ENCODE peak calls at places on chromosome 7, in four cellular contexts. E, H, X and M are unnamed samples.

GRCh38 chr7:71548746-71549145 is 416.8 kb downstream of the GALNT17 start:
- DNase-seq in E (no peak), H (no peak), X (no peak), M (no peak)

GRCh38 chr7:101250324-101250723 is 5.4 kb upstream of the FIS1 start:
- DNase-seq in E (no peak), H (no peak), X (no peak), M (no peak)

GRCh38 chr7:16422100-16422430 is 727 bp upstream of the CRPPA start:
- DNase-seq in E (no peak), H (no peak), X (no peak), M (no peak)

GRCh38 chr7:99359465-99360154 is 14.9 kb upstream of the ARPC1B start:
- DNase-seq in E (no peak), H (no peak), X (no peak), M (no peak)

GRCh38 chr7:116499168-116500070 is at the start of gene CAV2:
- DNase-seq in E (peak; percentile 50), H (peak; percentile 49), X (peak; percentile 96), M (peak; percentile 86)

GRCh38 chr7:116687801-116688201 is 15.8 kb downstream of the MET start:
- DNase-seq in E (peak; percentile 62), H (peak; percentile 89), X (no peak), M (peak; percentile 62)

GRCh38 chr7:118148930-118149329 is 35.0 kb upstream of the LSM8 start:
- DNase-seq in E (no peak), H (no peak), X (no peak), M (peak; percentile 3)

GRCh38 chr7:150378853-150379589 is at the start of gene ZNF775:
- DNase-seq in E (peak; percentile 90), H (peak; percentile 88), X (peak; percentile 100), M (peak; percentile 100)

GRCh38 chr7:94223375-94224084 is 171.2 kb upstream of the COL1A2 start:
- DNase-seq in E (peak; percentile 50), H (peak; percentile 75), X (no peak), M (peak; percentile 61)

GRCh38 chr7:51324206-51324884 is 7.7 kb upstream of the COBL start:
- DNase-seq in E (no peak), H (no peak), X (no peak), M (no peak)

GRCh38 chr7:82050134-82050533 is 280.3 kb upstream of the HGF start:
- DNase-seq in E (peak; percentile 89), H (peak; percentile 58), X (no peak), M (peak; percentile 44)

GRCh38 chr7:106952658-106953231 is 87.7 kb downstream of the PIK3CG start:
- DNase-seq in E (no peak), H (peak; percentile 36), X (peak; percentile 72), M (no peak)

GRCh38 chr7:144787127-144787526 is 48.7 kb downstream of the TPK1 start:
- DNase-seq in E (no peak), H (no peak), X (no peak), M (no peak)

GRCh38 chr7:105461518-105461917 is 60.6 kb downstream of the PUS7 start:
- DNase-seq in E (no peak), H (no peak), X (no peak), M (no peak)

GRCh38 chr7:41617987-41618386 is 84.9 kb downstream of the INHBA start:
- DNase-seq in E (no peak), H (no peak), X (no peak), M (no peak)

GRCh38 chr7:366171-366916 is 76.4 kb downstream of the FOXL3 start:
- DNase-seq in E (no peak), H (peak; percentile 29), X (no peak), M (no peak)

GRCh38 chr7:139365336-139365735 is 5.6 kb downstream of the LUC7L2 start:
- DNase-seq in E (no peak), H (no peak), X (no peak), M (no peak)